ENCODE peak calls at places on chromosomes 13 and 19, in seven cellular contexts. K is T-cell; W is mucosa of descending colon; C is NCI-H1105 treated with DMSO at 0.1 percent for 48 hours; Q is psoas muscle; P is naive thymus-derived CD8-positive, alpha-beta T cell; B is fibroblast of the aortic adventitia. G is an unnamed sample.

GRCh38 chr19:44685877-44686276 is 13.1 kb upstream of the CEACAM16 start:
- DNase-seq in K (no peak), W (no peak), C (no peak), Q (no peak), P (no peak), B (peak), G (no peak)

GRCh38 chr13:26010487-26011207 is 41.2 kb downstream of the SHISA2 start:
- DNase-seq in K (no peak), W (no peak), C (no peak), Q (no peak), P (no peak), B (no peak), G (no peak)

GRCh38 chr19:8087876-8088275 is 35.3 kb downstream of the CCL25 start:
- DNase-seq in K (no peak), W (no peak), C (no peak), Q (no peak), P (no peak), B (no peak), G (no peak)

GRCh38 chr19:51476164-51476563 is 2.2 kb upstream of the CEACAM18 start:
- DNase-seq in K (no peak), W (no peak), C (no peak), Q (no peak), P (no peak), B (no peak), G (no peak)

GRCh38 chr13:94825507-94825906 is 113.2 kb upstream of the SOX21 start:
- DNase-seq in K (no peak), W (peak), C (peak), Q (peak), P (no peak), B (peak), G (no peak)

GRCh38 chr19:38617764-38618589 is at the start of gene MAP4K1:
- DNase-seq in K (peak), W (peak), C (peak), Q (peak), P (peak), B (no peak), G (peak)

GRCh38 chr19:17095141-17095919 is 19.8 kb downstream of the MYO9B start:
- DNase-seq in K (no peak), W (no peak), C (no peak), Q (peak), P (no peak), B (peak), G (no peak)

GRCh38 chr19:58385313-58386165 is 1.5 kb upstream of the RPS5 start:
- DNase-seq in K (no peak), W (no peak), C (no peak), Q (no peak), P (no peak), B (no peak), G (no peak)

GRCh38 chr19:10961073-10961762 is 388 bp downstream of the SMARCA4 start:
- DNase-seq in K (no peak), W (peak), C (peak), Q (peak), P (no peak), B (peak), G (peak)

GRCh38 chr13:98033277-98034247 is 80.1 kb downstream of the IPO5 start:
- DNase-seq in K (no peak), W (peak), C (no peak), Q (no peak), P (no peak), B (peak), G (no peak)

GRCh38 chr13:111389621-111390521 is 69.4 kb downstream of the TEX29 start:
- DNase-seq in K (no peak), W (no peak), C (no peak), Q (no peak), P (no peak), B (no peak), G (no peak)

GRCh38 chr19:938233-938923 is 12.5 kb downstream of the ARID3A start:
- DNase-seq in K (no peak), W (no peak), C (no peak), Q (no peak), P (no peak), B (no peak), G (no peak)

GRCh38 chr19:30116984-30117555 is 175.0 kb downstream of the URI1 start:
- DNase-seq in K (no peak), W (no peak), C (no peak), Q (no peak), P (peak), B (no peak), G (no peak)

GRCh38 chr13:34682406-34682805 is 259.7 kb upstream of the NBEA start:
- DNase-seq in K (no peak), W (no peak), C (no peak), Q (no peak), P (no peak), B (no peak), G (no peak)

GRCh38 chr13:51222510-51223283 is 499 bp downstream of the FAM124A start:
- DNase-seq in K (no peak), W (no peak), C (peak), Q (no peak), P (no peak), B (no peak), G (peak)

GRCh38 chr13:32821149-32821688 is 195.0 kb upstream of the KL start:
- DNase-seq in K (no peak), W (no peak), C (no peak), Q (no peak), P (no peak), B (no peak), G (no peak)

GRCh38 chr19:48678201-48678600 is 5.4 kb upstream of the NTN5 start:
- DNase-seq in K (no peak), W (peak), C (no peak), Q (no peak), P (no peak), B (peak), G (no peak)

G was measured in CD4-positive, alpha-beta memory T cell.